ENCODE peak calls at places on chromosomes 3 and 15, in four cellular contexts. F is WTC11, A is GM12878, B is K562. I is an unnamed sample.

GRCh38 chr15:58506064-58506490 is 74.3 kb downstream of the LIPC start:
- DNase-seq in A (no peak), F (no peak), B (no peak), I (no peak)

GRCh38 chr3:140308535-140308934 is 369.3 kb upstream of the TRIM42 start:
- DNase-seq in B (peak; percentile 5), A (no peak), F (no peak), I (no peak)

GRCh38 chr3:115989927-115990326 is 366.6 kb downstream of the GAP43 start:
- DNase-seq in F (no peak), A (no peak), B (no peak), I (no peak)

GRCh38 chr3:31361391-31362273 is 171.1 kb upstream of the STT3B start:
- DNase-seq in F (no peak), A (no peak), B (no peak), I (no peak)

GRCh38 chr3:123559040-123559861 is 25.6 kb downstream of the HACD2 start:
- DNase-seq in A (no peak), B (peak; percentile 45), F (no peak), I (peak; percentile 54)

GRCh38 chr15:69783211-69783610 is 314.5 kb downstream of the TLE3 start:
- DNase-seq in A (no peak), B (no peak), F (no peak), I (no peak)

GRCh38 chr15:31349233-31350141 is 22.9 kb downstream of the KLF13 start:
- DNase-seq in F (no peak), A (no peak), B (no peak), I (no peak)

GRCh38 chr3:162525052-162525451 is 1028.4 kb downstream of the OTOL1 start:
- DNase-seq in A (no peak), F (no peak), B (no peak), I (no peak)

GRCh38 chr3:46466871-46467403 is 2.2 kb upstream of the LTF start:
- DNase-seq in B (no peak), F (no peak), A (no peak), I (no peak)

GRCh38 chr3:140941434-140942220 is at the start of gene SLC25A36:
- DNase-seq in F (peak; percentile 97), A (peak; percentile 98), B (peak; percentile 99), I (peak; percentile 94)

GRCh38 chr3:119427669-119428068 is 35.7 kb downstream of the TMEM39A start:
- DNase-seq in F (no peak), A (no peak), B (no peak), I (no peak)

GRCh38 chr3:194572944-194573491 is 60.2 kb downstream of the TMEM44 start:
- DNase-seq in B (no peak), F (no peak), A (no peak), I (no peak)

GRCh38 chr15:94576889-94577533 is 345.6 kb downstream of the MCTP2 start:
- DNase-seq in A (no peak), F (peak; percentile 62), B (peak; percentile 56), I (peak; percentile 10)

GRCh38 chr15:77144028-77144427 is 73.1 kb upstream of the TSPAN3 start:
- DNase-seq in F (no peak), B (no peak), A (no peak), I (no peak)

GRCh38 chr3:181755959-181756358 is 44.2 kb downstream of the SOX2 start:
- DNase-seq in A (no peak), B (no peak), F (no peak), I (no peak)

GRCh38 chr3:47019201-47019600 is 39.7 kb downstream of the NBEAL2 start:
- DNase-seq in F (no peak), A (peak; percentile 67), B (no peak), I (no peak)

GRCh38 chr15:70358871-70359647 is 261.3 kb upstream of the TLE3 start:
- DNase-seq in B (no peak), F (no peak), A (no peak), I (no peak)

GRCh38 chr3:12924437-12924836 is 83.1 kb upstream of the RPL32 start:
- DNase-seq in B (no peak), F (no peak), A (no peak), I (no peak)

GRCh38 chr15:64461577-64462162 is 1.3 kb downstream of the ZNF609 start:
- DNase-seq in F (peak; percentile 19), A (no peak), B (peak; percentile 96), I (peak; percentile 49)

GRCh38 chr3:138434276-138434874 is at the start of gene ESYT3:
- DNase-seq in A (no peak), F (peak; percentile 86), B (no peak), I (peak; percentile 83)

GRCh38 chr3:151912041-151912440 is 38.6 kb downstream of the SUCNR1 start:
- DNase-seq in B (no peak), A (no peak), F (no peak), I (no peak)

GRCh38 chr3:128328546-128329458 is 137.9 kb downstream of the DNAJB8 start:
- DNase-seq in F (no peak), B (no peak), A (no peak), I (no peak)
- TF ChIP-seq USF1 in F (no peak), B (no peak), A (no peak), I (no peak)

GRCh38 chr3:72238836-72239235 is 453.9 kb upstream of the PROK2 start:
- DNase-seq in F (no peak), B (no peak), A (no peak), I (no peak)
- TF ChIP-seq USF1 in F (no peak), B (no peak), A (no peak), I (no peak)

DNA sequence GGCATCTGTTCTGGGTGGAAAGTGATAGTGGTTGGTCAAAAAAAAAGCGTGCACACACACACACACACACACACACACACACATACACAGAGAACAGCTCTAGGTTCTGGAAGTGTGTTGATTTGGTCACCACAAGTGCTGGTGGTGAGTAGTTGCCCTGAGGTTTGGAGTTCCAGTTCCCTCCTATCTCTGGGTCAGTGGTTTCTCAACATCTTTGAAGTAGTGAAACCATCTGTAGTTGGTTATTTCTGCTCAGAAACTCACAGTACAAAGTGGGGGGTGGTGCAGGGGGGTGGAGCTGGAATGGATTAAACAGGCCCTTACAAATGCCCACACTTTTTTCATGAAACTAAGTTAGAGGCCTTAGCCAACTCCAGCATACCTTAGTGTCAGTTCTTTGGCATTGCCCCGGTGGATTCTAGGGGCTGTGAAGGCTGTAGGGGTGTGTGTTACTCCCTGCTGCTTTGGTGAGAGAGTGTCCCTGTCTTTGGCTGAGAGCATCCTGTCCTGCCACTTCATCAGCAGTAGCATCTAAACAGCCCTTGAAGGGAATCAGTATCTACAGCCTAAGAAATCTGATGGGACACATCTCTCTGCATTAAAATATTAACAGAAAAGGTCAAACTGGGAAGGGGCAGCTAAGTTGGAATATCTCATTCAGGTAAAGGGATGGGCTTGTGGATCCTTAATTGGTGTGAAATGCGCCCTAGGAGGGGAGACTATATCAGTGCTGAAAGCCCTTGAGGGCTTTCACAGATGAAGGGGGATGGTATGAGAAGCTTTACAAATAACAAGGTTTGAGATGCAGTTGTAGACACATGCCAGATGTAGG is 20.6 kb downstream of the SMAD3 start:
- DNase-seq in B (peak; percentile 54), A (peak; percentile 97), F (no peak), I (no peak)
- TF ChIP-seq USF1 in B (no peak), A (no peak), F (no peak), I (no peak)

GRCh38 chr3:52572221-52572620 is 35.8 kb downstream of the UQCC5 start:
- DNase-seq in A (no peak), F (no peak), B (no peak), I (no peak)
- TF ChIP-seq USF1 in A (no peak), F (no peak), B (no peak), I (no peak)

GRCh38 chr3:10263549-10264363 is 15.5 kb downstream of the TATDN2 start:
- DNase-seq in B (peak; percentile 77), A (no peak), F (peak; percentile 79), I (peak; percentile 75)

GRCh38 chr3:10259036-10259435 is 10.8 kb downstream of the TATDN2 start:
- DNase-seq in A (no peak), B (no peak), F (no peak), I (no peak)

GRCh38 chr3:10262027-10262426 is 13.8 kb downstream of the TATDN2 start:
- DNase-seq in F (no peak), A (no peak), B (no peak), I (no peak)

GRCh38 chr3:10259798-10260197 is 11.5 kb downstream of the TATDN2 start:
- DNase-seq in F (no peak), B (no peak), A (no peak), I (no peak)

DNA sequence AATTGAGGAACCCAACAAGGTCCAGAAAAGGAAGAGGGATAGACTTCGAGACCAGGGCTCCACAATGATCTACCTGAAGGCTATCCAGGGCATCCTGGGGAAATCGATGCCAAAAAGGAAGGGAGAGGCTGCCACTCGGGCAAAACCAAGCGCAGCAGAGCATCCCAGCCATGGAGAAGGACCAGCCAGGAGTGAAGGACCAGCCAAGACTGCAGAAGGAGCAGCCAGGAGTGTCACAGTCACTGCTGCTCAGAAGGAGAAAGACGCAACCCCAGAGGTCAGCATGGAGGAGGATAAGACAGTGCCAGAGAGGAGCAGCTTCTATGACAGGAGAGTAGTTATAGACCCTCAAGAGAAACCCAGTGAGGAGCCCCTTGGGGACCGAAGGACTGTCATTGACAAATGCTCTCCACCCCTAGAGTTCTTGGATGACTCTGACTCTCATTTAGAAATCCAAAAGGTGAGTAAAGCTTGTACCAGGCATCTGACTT is 12.0 kb downstream of the TATDN2 start:
- DNase-seq in A (no peak), B (no peak), F (no peak), I (no peak)
- TF ChIP-seq USF1 in A (no peak), B (no peak), F (no peak), I (no peak)

I was measured in SK-N-SH.